ENCODE peak calls at places on chromosomes 11 and 22, in seven cellular contexts. D, K, G, P, R, T and S are unnamed samples.

GRCh38 chr22:30185129-30185528 is 61.4 kb downstream of the LIF start:
- DNase-seq in D (no peak), K (no peak), G (no peak), P (no peak), R (peak), T (no peak), S (no peak)

GRCh38 chr11:789951-790350 is at the start of gene CEND1:
- DNase-seq in D (no peak), K (no peak), G (no peak), P (peak), R (peak), T (peak), S (no peak)

GRCh38 chr11:119134389-119134978 is 13.1 kb downstream of the HINFP start:
- DNase-seq in D (no peak), K (no peak), G (no peak), P (no peak), R (no peak), T (no peak), S (no peak)

GRCh38 chr11:92198276-92198675 is 26.3 kb upstream of the FAT3 start:
- DNase-seq in D (no peak), K (no peak), G (no peak), P (no peak), R (no peak), T (no peak), S (no peak)

GRCh38 chr22:44901301-44901700 is 108.5 kb downstream of the PHF21B start:
- DNase-seq in D (no peak), K (no peak), G (no peak), P (no peak), R (no peak), T (no peak), S (no peak)

GRCh38 chr22:45105281-45105700 is 58.4 kb upstream of the NUP50 start:
- DNase-seq in D (no peak), K (no peak), G (no peak), P (no peak), R (no peak), T (no peak), S (no peak)

GRCh38 chr11:28621648-28622215 is 513.5 kb downstream of the METTL15 start:
- DNase-seq in D (no peak), K (no peak), G (no peak), P (no peak), R (no peak), T (no peak), S (no peak)

GRCh38 chr11:27018902-27019544 is 21.6 kb upstream of the BBOX1 start:
- DNase-seq in D (no peak), K (no peak), G (no peak), P (no peak), R (no peak), T (no peak), S (no peak)

GRCh38 chr22:39680486-39680885 is 109.9 kb downstream of the CACNA1I start:
- DNase-seq in D (no peak), K (no peak), G (no peak), P (no peak), R (no peak), T (no peak), S (no peak)

GRCh38 chr11:36342327-36342726 is 46.2 kb downstream of the PRR5L start:
- DNase-seq in D (no peak), K (no peak), G (no peak), P (no peak), R (no peak), T (no peak), S (no peak)